ENCODE peak calls at places on chromosome 18, in four cellular contexts. One of them, this sample, is unnamed.

GRCh38 chr18:3008546-3008945 is 4.4 kb downstream of the LPIN2 start:
- DNase-seq in colonic mucosa: no peak
- DNase-seq in astrocyte of the spinal cord: peak
- DNase-seq in right lobe of liver: no peak
- DNase-seq in this sample: no peak

GRCh38 chr18:46155652-46156051 is 51.5 kb downstream of the HAUS1 start:
- DNase-seq in colonic mucosa: no peak
- DNase-seq in astrocyte of the spinal cord: peak
- DNase-seq in right lobe of liver: no peak
- DNase-seq in this sample: no peak

GRCh38 chr18:74183110-74183509 is 34.8 kb downstream of the TIMM21 start:
- DNase-seq in colonic mucosa: no peak
- DNase-seq in astrocyte of the spinal cord: no peak
- DNase-seq in right lobe of liver: no peak
- DNase-seq in this sample: no peak

GRCh38 chr18:56035546-56035945 is 447.6 kb upstream of the TCF4 start:
- DNase-seq in colonic mucosa: no peak
- DNase-seq in astrocyte of the spinal cord: no peak
- DNase-seq in right lobe of liver: no peak
- DNase-seq in this sample: no peak

GRCh38 chr18:35941299-35941698 is 31.2 kb upstream of the RMP24 start:
- DNase-seq in colonic mucosa: no peak
- DNase-seq in astrocyte of the spinal cord: no peak
- DNase-seq in right lobe of liver: no peak
- DNase-seq in this sample: no peak

GRCh38 chr18:74255022-74255658 is 36.6 kb downstream of the CYB5A start:
- DNase-seq in colonic mucosa: no peak
- DNase-seq in astrocyte of the spinal cord: peak
- DNase-seq in right lobe of liver: no peak
- DNase-seq in this sample: no peak

GRCh38 chr18:9701604-9702324 is 6.3 kb upstream of the RAB31 start:
- DNase-seq in colonic mucosa: no peak
- DNase-seq in astrocyte of the spinal cord: no peak
- DNase-seq in right lobe of liver: no peak
- DNase-seq in this sample: no peak

GRCh38 chr18:10139783-10140410 is 226.1 kb downstream of the VAPA start:
- DNase-seq in colonic mucosa: no peak
- DNase-seq in astrocyte of the spinal cord: peak
- DNase-seq in right lobe of liver: no peak
- DNase-seq in this sample: no peak

GRCh38 chr18:30730915-30731314 is 311.6 kb downstream of the DSC3 start:
- DNase-seq in colonic mucosa: no peak
- DNase-seq in astrocyte of the spinal cord: no peak
- DNase-seq in right lobe of liver: no peak
- DNase-seq in this sample: peak

GRCh38 chr18:4130734-4131719 is 324.1 kb downstream of the DLGAP1 start:
- DNase-seq in colonic mucosa: no peak
- DNase-seq in astrocyte of the spinal cord: no peak
- DNase-seq in right lobe of liver: no peak
- DNase-seq in this sample: no peak

GRCh38 chr18:79519751-79520472 is 124.2 kb downstream of the NFATC1 start:
- DNase-seq in colonic mucosa: peak
- DNase-seq in astrocyte of the spinal cord: no peak
- DNase-seq in right lobe of liver: no peak
- DNase-seq in this sample: no peak

GRCh38 chr18:61876899-61877298 is 15.9 kb downstream of the RNF152 start:
- DNase-seq in colonic mucosa: no peak
- DNase-seq in astrocyte of the spinal cord: no peak
- DNase-seq in right lobe of liver: no peak
- DNase-seq in this sample: no peak

GRCh38 chr18:25348361-25349130 is 3.4 kb downstream of the ZNF521 start:
- DNase-seq in colonic mucosa: no peak
- DNase-seq in astrocyte of the spinal cord: no peak
- DNase-seq in right lobe of liver: no peak
- DNase-seq in this sample: no peak

GRCh38 chr18:13315000-13315399 is 96.4 kb downstream of the LDLRAD4 start:
- DNase-seq in colonic mucosa: no peak
- DNase-seq in astrocyte of the spinal cord: no peak
- DNase-seq in right lobe of liver: no peak
- DNase-seq in this sample: no peak

GRCh38 chr18:48951448-48952286 is 902 bp upstream of the SMAD7 start:
- DNase-seq in colonic mucosa: peak
- DNase-seq in astrocyte of the spinal cord: peak
- DNase-seq in right lobe of liver: peak
- DNase-seq in this sample: peak
- TF ChIP-seq CTCF in colonic mucosa: no peak
- TF ChIP-seq CTCF in astrocyte of the spinal cord: peak
- TF ChIP-seq CTCF in right lobe of liver: no peak
- TF ChIP-seq CTCF in this sample: no peak

DNA sequence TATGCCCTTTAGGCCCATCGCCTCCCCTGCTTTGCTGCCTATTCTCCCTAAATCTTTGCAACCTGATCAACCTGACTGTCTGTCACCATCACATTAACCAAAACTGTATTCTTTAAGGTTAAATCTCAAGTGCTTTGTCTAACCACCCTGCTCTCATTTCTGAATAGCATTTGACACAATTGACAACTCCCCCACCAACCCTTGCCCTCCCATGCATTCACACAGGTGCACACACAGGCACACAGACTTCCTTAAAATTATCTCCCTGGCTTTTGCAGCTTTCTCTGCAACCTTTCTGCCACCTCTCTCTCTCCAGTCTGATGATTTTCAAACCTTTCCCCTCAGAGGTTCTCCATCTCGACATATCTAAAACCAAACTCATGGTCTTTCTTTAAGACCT is 64.6 kb upstream of the ST8SIA3 start:
- DNase-seq in colonic mucosa: no peak
- DNase-seq in astrocyte of the spinal cord: no peak
- DNase-seq in right lobe of liver: no peak
- DNase-seq in this sample: no peak
- TF ChIP-seq CTCF in colonic mucosa: no peak
- TF ChIP-seq CTCF in astrocyte of the spinal cord: no peak
- TF ChIP-seq CTCF in right lobe of liver: no peak
- TF ChIP-seq CTCF in this sample: no peak

GRCh38 chr18:53698907-53699306 is 525.6 kb downstream of the MBD2 start:
- DNase-seq in colonic mucosa: peak
- DNase-seq in astrocyte of the spinal cord: peak
- DNase-seq in right lobe of liver: no peak
- DNase-seq in this sample: peak
- TF ChIP-seq CTCF in colonic mucosa: peak
- TF ChIP-seq CTCF in astrocyte of the spinal cord: peak
- TF ChIP-seq CTCF in right lobe of liver: peak
- TF ChIP-seq CTCF in this sample: peak

GRCh38 chr18:41966943-41967342 is 11.9 kb downstream of the PIK3C3 start:
- DNase-seq in colonic mucosa: no peak
- DNase-seq in astrocyte of the spinal cord: no peak
- DNase-seq in right lobe of liver: no peak
- DNase-seq in this sample: no peak
- TF ChIP-seq CTCF in colonic mucosa: no peak
- TF ChIP-seq CTCF in astrocyte of the spinal cord: no peak
- TF ChIP-seq CTCF in right lobe of liver: no peak
- TF ChIP-seq CTCF in this sample: no peak

GRCh38 chr18:77650799-77651385 is 401.2 kb downstream of the GALR1 start:
- DNase-seq in colonic mucosa: peak
- DNase-seq in astrocyte of the spinal cord: peak
- DNase-seq in right lobe of liver: peak
- DNase-seq in this sample: peak

GRCh38 chr18:77651441-77651840 is 401.8 kb downstream of the GALR1 start:
- DNase-seq in colonic mucosa: no peak
- DNase-seq in astrocyte of the spinal cord: no peak
- DNase-seq in right lobe of liver: no peak
- DNase-seq in this sample: no peak

GRCh38 chr18:77648415-77648814 is 398.8 kb downstream of the GALR1 start:
- DNase-seq in colonic mucosa: no peak
- DNase-seq in astrocyte of the spinal cord: no peak
- DNase-seq in right lobe of liver: no peak
- DNase-seq in this sample: no peak

GRCh38 chr18:77645170-77645872 is 395.7 kb downstream of the GALR1 start:
- DNase-seq in colonic mucosa: no peak
- DNase-seq in astrocyte of the spinal cord: no peak
- DNase-seq in right lobe of liver: no peak
- DNase-seq in this sample: no peak

GRCh38 chr18:77647472-77647871 is 397.8 kb downstream of the GALR1 start:
- DNase-seq in colonic mucosa: no peak
- DNase-seq in astrocyte of the spinal cord: no peak
- DNase-seq in right lobe of liver: no peak
- DNase-seq in this sample: no peak
- TF ChIP-seq CTCF in colonic mucosa: no peak
- TF ChIP-seq CTCF in astrocyte of the spinal cord: no peak
- TF ChIP-seq CTCF in right lobe of liver: no peak
- TF ChIP-seq CTCF in this sample: no peak

GRCh38 chr18:66734451-66734850 is 130.6 kb upstream of the CDH19 start:
- DNase-seq in colonic mucosa: no peak
- DNase-seq in astrocyte of the spinal cord: peak
- DNase-seq in right lobe of liver: no peak
- DNase-seq in this sample: no peak

GRCh38 chr18:66735933-66736332 is 132.0 kb upstream of the CDH19 start:
- DNase-seq in colonic mucosa: no peak
- DNase-seq in astrocyte of the spinal cord: no peak
- DNase-seq in right lobe of liver: no peak
- DNase-seq in this sample: no peak
- TF ChIP-seq CTCF in colonic mucosa: no peak
- TF ChIP-seq CTCF in astrocyte of the spinal cord: no peak
- TF ChIP-seq CTCF in right lobe of liver: no peak
- TF ChIP-seq CTCF in this sample: no peak

DNA sequence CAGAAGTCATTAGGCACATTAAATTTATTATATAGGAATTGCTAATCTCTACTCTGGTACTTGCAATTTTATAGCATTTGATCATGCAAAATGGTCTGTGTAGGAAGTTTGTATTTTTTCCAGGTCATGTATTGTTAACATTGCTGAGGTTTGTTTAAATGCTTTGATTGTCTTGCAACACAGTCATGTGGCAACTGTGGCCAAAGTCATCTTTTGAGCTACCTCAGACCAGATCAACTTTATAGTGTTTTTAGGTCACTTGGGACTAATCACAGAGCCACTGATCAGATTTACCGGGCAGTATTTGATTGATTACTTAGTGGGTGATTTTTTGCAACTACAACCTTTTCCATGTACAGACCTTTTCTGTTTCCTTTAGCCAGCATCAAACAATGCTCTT is 3.7 kb downstream of the SERPINB5 start:
- DNase-seq in colonic mucosa: no peak
- DNase-seq in astrocyte of the spinal cord: no peak
- DNase-seq in right lobe of liver: no peak
- DNase-seq in this sample: no peak
- TF ChIP-seq CTCF in colonic mucosa: no peak
- TF ChIP-seq CTCF in astrocyte of the spinal cord: no peak
- TF ChIP-seq CTCF in right lobe of liver: no peak
- TF ChIP-seq CTCF in this sample: no peak

This sample was measured in D721Med.